ENCODE peak calls at places on chromosomes 12 and 14, in seven cellular contexts. I is pancreas, Q is adrenal gland, W is heart right ventricle, N is WERI-Rb-1, T is ovary, J is Peyer's patch. Y is an unnamed sample. For H3K36me3, the result is how much of the 10 kb centered on the place peaks cover.

GRCh38 chr14:90857866-90858265 is 41.6 kb upstream of the TTC7B start:
- DNase-seq in I (no peak), Q (no peak), W (no peak), N (no peak), T (no peak), J (no peak), Y (no peak)

GRCh38 chr14:55094630-55095157 is 34.4 kb upstream of the LGALS3 start:
- DNase-seq in I (no peak), Q (no peak), W (no peak), N (no peak), T (no peak), J (no peak), Y (no peak)

GRCh38 chr14:68622856-68623255 is 170.0 kb downstream of the ZFP36L1 start:
- DNase-seq in I (no peak), Q (no peak), W (no peak), N (peak), T (no peak), J (no peak), Y (no peak)

GRCh38 chr12:110349521-110350151 is 53.9 kb downstream of the ANAPC7 start:
- DNase-seq in I (no peak), Q (peak), W (no peak), N (no peak), T (no peak), J (no peak), Y (no peak)

GRCh38 chr12:49706351-49707126 is 666 bp downstream of the FMNL3 start:
- DNase-seq in I (peak), Q (peak), W (peak), N (peak), T (peak), J (peak), Y (peak)

GRCh38 chr12:105641742-105642141 is 311.3 kb downstream of the C12orf75 start:
- DNase-seq in I (no peak), Q (no peak), W (peak), N (no peak), T (no peak), J (no peak), Y (no peak)

GRCh38 chr14:58914271-58914855 is 274.1 kb upstream of the DAAM1 start:
- DNase-seq in I (no peak), Q (no peak), W (no peak), N (no peak), T (no peak), J (no peak), Y (no peak)

GRCh38 chr12:70032076-70032475 is 207.0 kb downstream of the MYRFL start:
- DNase-seq in I (no peak), Q (no peak), W (no peak), N (no peak), T (no peak), J (no peak), Y (no peak)

GRCh38 chr14:38202444-38203191 is 5.1 kb upstream of the SSTR1 start:
- DNase-seq in I (no peak), Q (no peak), W (no peak), N (no peak), T (no peak), J (no peak), Y (no peak)

GRCh38 chr12:118274066-118274465 is 98.6 kb downstream of the TAOK3 start:
- DNase-seq in I (no peak), Q (no peak), W (no peak), N (no peak), T (no peak), J (no peak), Y (no peak)

GRCh38 chr14:32560213-32560857 is 231.2 kb downstream of the AKAP6 start:
- DNase-seq in I (no peak), Q (peak), W (peak), N (peak), T (no peak), J (no peak), Y (no peak)

GRCh38 chr14:75492832-75493579 is 29.3 kb upstream of the BATF start:
- DNase-seq in I (no peak), Q (no peak), W (no peak), N (no peak), T (no peak), J (no peak), Y (no peak)

GRCh38 chr14:75491376-75491978 is 30.8 kb upstream of the BATF start:
- DNase-seq in I (no peak), Q (no peak), W (no peak), N (no peak), T (no peak), J (no peak), Y (no peak)

GRCh38 chr14:75494898-75495297 is 27.4 kb upstream of the BATF start:
- DNase-seq in I (no peak), Q (no peak), W (no peak), N (no peak), T (no peak), J (no peak), Y (no peak)

GRCh38 chr14:75495399-75495798 is 26.9 kb upstream of the BATF start:
- DNase-seq in I (no peak), Q (no peak), W (no peak), N (no peak), T (no peak), J (no peak), Y (no peak)

DNA sequence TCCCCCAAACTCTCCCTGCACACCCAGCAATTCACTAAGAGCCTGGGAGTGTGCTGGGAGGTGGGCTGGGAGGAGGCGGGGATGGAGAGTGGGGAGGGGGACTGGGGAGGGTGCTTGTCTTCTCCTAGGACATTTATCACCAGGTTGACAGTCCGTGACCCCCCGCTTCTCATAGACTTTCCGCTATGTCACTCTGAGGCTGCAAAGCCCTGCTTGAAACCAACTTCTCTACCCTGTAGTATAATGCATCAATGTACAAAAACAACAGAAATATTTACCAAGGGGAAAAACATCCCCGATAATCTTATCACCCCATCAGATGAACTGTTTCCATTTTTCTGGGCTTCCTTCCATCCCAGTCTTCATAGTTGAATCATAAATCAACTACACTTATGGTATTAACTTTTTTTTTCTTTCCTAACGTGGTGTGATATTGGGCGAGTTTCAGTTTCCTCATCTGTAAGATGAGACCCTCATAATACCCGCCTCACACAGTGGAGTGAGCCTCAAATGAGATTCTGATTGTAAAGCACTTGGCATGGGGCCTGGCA is 28.6 kb upstream of the BATF start:
- DNase-seq in I (no peak), Q (no peak), W (no peak), N (no peak), T (no peak), J (no peak), Y (no peak)
- H3K4me3 ChIP-seq in I (no peak), Q (no peak), W (no peak), N (no peak), T (no peak), J (no peak), Y (no peak)

GRCh38 chr12:94059394-94060368 is 88.7 kb upstream of the PLXNC1 start:
- DNase-seq in I (no peak), Q (no peak), W (no peak), N (no peak), T (no peak), J (no peak), Y (no peak)
- H3K36me3 ChIP-seq in I (under half), Q (under half), W (under half), N (under half), T (under half), J (under half), Y (under half)

DNA sequence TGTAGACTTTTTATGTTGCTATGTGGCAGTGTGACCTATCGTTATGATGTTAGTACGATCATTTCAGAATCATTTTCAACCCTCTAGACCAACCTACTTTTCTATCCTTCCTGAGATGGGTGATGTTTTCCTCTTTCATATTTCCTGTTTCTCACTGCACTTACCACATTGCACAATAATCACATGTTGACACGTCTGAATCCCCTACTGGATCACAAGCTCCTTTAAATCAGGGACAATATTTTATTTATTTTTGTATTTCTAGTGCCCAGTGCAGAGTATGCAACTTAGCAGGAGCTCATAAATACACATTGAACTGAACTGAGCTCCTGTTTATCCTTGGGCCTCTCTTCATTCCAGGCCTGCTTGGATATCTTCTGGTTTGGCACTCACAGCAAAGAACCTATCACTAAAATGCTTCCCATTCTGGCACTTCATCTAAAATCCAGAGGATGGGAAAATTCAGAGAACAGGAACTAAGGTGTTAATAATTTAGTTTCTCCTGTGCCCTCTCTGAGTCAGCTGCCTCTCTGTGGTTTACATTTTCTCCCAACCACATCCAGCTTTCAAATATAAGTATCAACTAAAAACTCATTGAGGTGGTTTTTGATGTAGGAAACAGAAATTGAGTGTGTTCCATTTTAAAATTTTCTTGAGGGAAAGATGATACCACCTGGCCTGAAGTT is 69.4 kb upstream of the DYRK2 start:
- DNase-seq in I (no peak), Q (no peak), W (no peak), N (no peak), T (no peak), J (no peak), Y (no peak)
- H3K4me3 ChIP-seq in I (no peak), Q (no peak), W (no peak), N (no peak), T (no peak), J (no peak), Y (no peak)

GRCh38 chr12:112178796-112179195 is 53.4 kb downstream of the TRAFD1 start:
- DNase-seq in I (no peak), Q (no peak), W (no peak), N (no peak), T (no peak), J (no peak), Y (no peak)

GRCh38 chr12:112180422-112180821 is 55.1 kb downstream of the TRAFD1 start:
- DNase-seq in I (no peak), Q (no peak), W (no peak), N (no peak), T (no peak), J (no peak), Y (no peak)

GRCh38 chr12:112179341-112179740 is 54.0 kb downstream of the TRAFD1 start:
- DNase-seq in I (no peak), Q (no peak), W (no peak), N (no peak), T (no peak), J (no peak), Y (no peak)

GRCh38 chr12:112182499-112182898 is 57.1 kb downstream of the TRAFD1 start:
- DNase-seq in I (no peak), Q (no peak), W (no peak), N (no peak), T (no peak), J (no peak), Y (no peak)

GRCh38 chr12:112179936-112180335 is 54.6 kb downstream of the TRAFD1 start:
- DNase-seq in I (no peak), Q (no peak), W (no peak), N (no peak), T (no peak), J (no peak), Y (no peak)
- H3K36me3 ChIP-seq in I (under half), Q (half or more), W (half or more), N (half or more), T (under half), J (half or more), Y (half or more)

GRCh38 chr12:106773945-106774807 is at the start of gene RIC8B:
- DNase-seq in I (peak), Q (peak), W (peak), N (peak), T (peak), J (peak), Y (peak)

GRCh38 chr12:106774808-106775524 is 484 bp downstream of the RIC8B start:
- DNase-seq in I (peak), Q (peak), W (no peak), N (no peak), T (no peak), J (peak), Y (no peak)

GRCh38 chr12:106776897-106777296 is 2.4 kb downstream of the RIC8B start:
- DNase-seq in I (no peak), Q (no peak), W (no peak), N (no peak), T (no peak), J (no peak), Y (no peak)

GRCh38 chr12:106771425-106771824 is 3.1 kb upstream of the RIC8B start:
- DNase-seq in I (no peak), Q (no peak), W (no peak), N (no peak), T (no peak), J (no peak), Y (no peak)

DNA sequence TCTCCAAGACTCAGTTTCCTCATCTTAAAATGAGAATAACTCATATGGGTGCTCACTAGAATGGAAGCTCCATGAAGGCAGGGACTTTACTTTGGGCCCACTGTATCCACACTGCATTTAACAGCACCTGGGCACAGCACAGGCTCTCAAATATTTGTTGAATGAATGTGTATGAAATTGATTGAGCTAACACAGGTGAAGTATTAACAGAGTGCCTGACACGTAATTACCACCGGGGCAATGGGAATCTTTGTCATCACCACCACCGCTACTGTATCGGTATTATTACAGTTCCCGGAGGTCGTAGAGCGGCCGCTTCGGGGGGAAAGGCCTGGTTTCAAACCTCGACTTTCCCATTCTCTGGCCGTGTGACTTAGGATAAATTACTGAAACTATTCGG is 1.2 kb upstream of the RIC8B start:
- DNase-seq in I (no peak), Q (no peak), W (no peak), N (no peak), T (no peak), J (no peak), Y (no peak)
- H3K4me3 ChIP-seq in I (peak), Q (no peak), W (peak), N (peak), T (peak), J (no peak), Y (peak)

DNA sequence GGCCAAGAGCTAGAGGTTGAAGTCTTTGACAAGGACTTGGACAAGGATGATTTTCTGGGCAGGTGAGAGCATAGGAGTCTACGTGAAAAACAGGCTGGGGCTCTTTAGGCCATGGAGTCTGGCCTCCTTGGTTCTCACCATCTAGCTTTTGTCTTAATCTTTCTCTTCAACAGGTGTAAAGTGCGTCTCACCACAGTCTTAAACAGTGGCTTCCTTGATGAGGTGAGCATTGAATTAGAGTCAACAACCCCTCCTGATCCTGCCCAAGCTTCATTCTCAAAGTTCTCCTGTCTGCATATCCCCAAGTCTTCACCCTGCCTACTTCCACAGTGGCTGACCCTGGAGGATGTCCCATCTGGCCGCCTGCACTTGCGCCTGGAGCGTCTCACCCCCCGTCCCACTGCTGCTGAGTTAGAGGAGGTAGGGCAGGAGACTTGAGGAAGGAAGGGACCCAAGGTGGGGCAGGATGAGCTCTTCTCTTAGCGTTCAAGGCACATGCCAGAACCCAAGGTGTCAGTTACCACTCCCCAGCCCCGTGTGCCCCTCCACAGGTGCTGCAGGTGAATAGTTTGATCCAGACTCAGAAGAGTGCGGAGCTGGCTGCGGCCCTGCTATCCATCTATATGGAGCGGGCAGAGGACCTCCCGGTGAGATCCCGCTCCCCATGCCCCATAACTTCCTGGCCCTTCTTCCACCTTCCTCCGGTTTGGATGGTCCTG is 9.9 kb downstream of the ESYT1 start:
- DNase-seq in I (no peak), Q (no peak), W (no peak), N (no peak), T (no peak), J (no peak), Y (no peak)
- H3K36me3 ChIP-seq in I (half or more), Q (half or more), W (half or more), N (half or more), T (under half), J (half or more), Y (half or more)

GRCh38 chr12:72272731-72273498 is 745 bp downstream of the TRHDE start:
- DNase-seq in I (peak), Q (no peak), W (no peak), N (peak), T (peak), J (no peak), Y (peak)
- H3K4me3 ChIP-seq in I (peak), Q (no peak), W (peak), N (peak), T (peak), J (peak), Y (peak)

GRCh38 chr12:10220398-10221077 is 7.9 kb downstream of the GABARAPL1 start:
- DNase-seq in I (peak), Q (peak), W (peak), N (peak), T (peak), J (no peak), Y (no peak)
- H3K36me3 ChIP-seq in I (half or more), Q (half or more), W (half or more), N (half or more), T (under half), J (half or more), Y (half or more)

DNA sequence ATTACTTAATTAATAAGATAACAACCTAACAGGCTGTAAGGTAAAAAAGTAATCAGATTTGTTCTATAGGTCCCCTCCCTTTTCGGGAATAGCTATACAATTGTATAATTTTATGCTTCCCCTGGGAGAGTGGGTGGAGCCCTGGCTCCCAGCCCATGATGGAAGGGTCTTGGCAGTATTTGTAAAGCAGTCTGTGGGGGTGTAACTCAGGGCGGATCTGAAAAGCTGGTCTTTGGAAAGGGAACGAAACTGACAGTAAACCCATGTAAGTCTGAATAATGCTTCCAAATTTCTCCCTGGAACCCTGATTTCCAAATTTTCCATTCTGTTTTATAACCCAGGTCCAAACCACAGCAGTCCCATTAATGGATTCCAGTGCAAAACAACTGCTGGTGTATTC is 110.4 kb downstream of the DAD1 start:
- DNase-seq in I (no peak), Q (no peak), W (peak), N (no peak), T (peak), J (no peak), Y (no peak)
- H3K4me3 ChIP-seq in I (no peak), Q (no peak), W (no peak), N (no peak), T (no peak), J (no peak), Y (no peak)